ENCODE peak calls at places on chromosomes 1 and 21, in five cellular contexts. C is OCI-LY7, A is astrocyte of the cerebellum, S is upper lobe of right lung, U is mesendoderm. F is an unnamed sample.

GRCh38 chr1:165520646-165521045 is 23.2 kb upstream of the LRRC52 start:
- DNase-seq in U (no peak), C (no peak), S (no peak), A (no peak), F (no peak)

GRCh38 chr1:41891403-41891896 is 27.3 kb downstream of the HIVEP3 start:
- DNase-seq in A (no peak), S (peak), C (peak), U (peak), F (no peak)

GRCh38 chr1:14765773-14766172 is 167.3 kb downstream of the KAZN start:
- DNase-seq in A (no peak), S (no peak), U (no peak), C (no peak), F (no peak)

GRCh38 chr1:173857363-173857917 is 10.3 kb downstream of the GAS5 start:
- DNase-seq in S (no peak), A (no peak), U (no peak), C (no peak), F (no peak)

GRCh38 chr1:183077107-183077506 is 53.9 kb downstream of the LAMC1 start:
- DNase-seq in C (no peak), A (no peak), U (no peak), S (no peak), F (no peak)

GRCh38 chr1:1086911-1087341 is 12.8 kb upstream of the RNF223 start:
- DNase-seq in A (no peak), U (no peak), S (peak), C (no peak), F (no peak)

GRCh38 chr1:241582921-241583321 is 50.7 kb downstream of the KMO start:
- DNase-seq in C (no peak), A (no peak), U (no peak), S (no peak), F (no peak)

GRCh38 chr1:31811605-31812004 is 4.2 kb downstream of the SPOCD1 start:
- DNase-seq in S (no peak), C (no peak), U (peak), A (no peak), F (no peak)

GRCh38 chr1:202283379-202283844 is 58.3 kb downstream of the UBE2T start:
- DNase-seq in C (peak), A (peak), U (no peak), S (no peak), F (peak)

GRCh38 chr21:46459356-46460112 is 843 bp downstream of the DIP2A start:
- DNase-seq in S (peak), C (peak), A (no peak), U (peak), F (no peak)

GRCh38 chr1:110390692-110391232 is at the start of gene SLC16A4:
- DNase-seq in A (peak), U (peak), C (no peak), S (no peak), F (peak)

GRCh38 chr1:150577557-150578277 is 1.7 kb downstream of the MCL1 start:
- DNase-seq in S (no peak), C (peak), A (no peak), U (no peak), F (no peak)

GRCh38 chr1:172909606-172910326 is 141.0 kb downstream of the TNFSF18 start:
- DNase-seq in S (no peak), U (peak), A (peak), C (no peak), F (no peak)

GRCh38 chr1:16992675-16993074 is 12.3 kb upstream of the MFAP2 start:
- DNase-seq in U (no peak), C (no peak), A (no peak), S (no peak), F (no peak)

GRCh38 chr21:41878831-41879189 is 334 bp downstream of the PRDM15 start:
- DNase-seq in S (peak), C (peak), U (peak), A (peak), F (peak)

GRCh38 chr1:64745986-64746940 is 1.4 kb downstream of the RAVER2 start:
- DNase-seq in C (no peak), U (no peak), A (no peak), S (no peak), F (no peak)

GRCh38 chr1:151255381-151255780 is 847 bp downstream of the PSMD4 start:
- DNase-seq in A (no peak), S (no peak), C (peak), U (peak), F (no peak)

GRCh38 chr1:227947425-227947677 is 381 bp downstream of the WNT9A start:
- DNase-seq in A (no peak), S (no peak), C (no peak), U (peak), F (no peak)

GRCh38 chr1:6783956-6784559 is 1.2 kb upstream of the CAMTA1 start:
- DNase-seq in S (no peak), U (no peak), A (no peak), C (peak), F (no peak)

GRCh38 chr1:182889997-182890396 is 50.9 kb downstream of the DHX9 start:
- DNase-seq in S (no peak), U (no peak), C (peak), A (no peak), F (no peak)

GRCh38 chr1:198729195-198729863 is 90.5 kb downstream of the PTPRC start:
- DNase-seq in S (no peak), A (no peak), C (no peak), U (no peak), F (no peak)

GRCh38 chr1:198730952-198731351 is 92.1 kb downstream of the PTPRC start:
- DNase-seq in S (no peak), A (no peak), C (no peak), U (no peak), F (no peak)

GRCh38 chr1:198734323-198735008 is 95.6 kb downstream of the PTPRC start:
- DNase-seq in C (no peak), U (no peak), S (no peak), A (no peak), F (no peak)
- H3K4me3 ChIP-seq in C (no peak), U (no peak), S (no peak), A (no peak), F (no peak)

GRCh38 chr1:43651922-43652321 is 2.0 kb downstream of the KDM4A start:
- DNase-seq in U (no peak), A (no peak), S (no peak), C (no peak), F (no peak)
- H3K4me3 ChIP-seq in U (no peak), A (peak), S (peak), C (peak), F (peak)

GRCh38 chr1:120178799-120179419 is 2.6 kb upstream of the SEC22B start:
- DNase-seq in S (no peak), A (no peak), U (peak), C (no peak), F (no peak)
- H3K4me3 ChIP-seq in S (no peak), A (no peak), U (no peak), C (no peak), F (no peak)

DNA sequence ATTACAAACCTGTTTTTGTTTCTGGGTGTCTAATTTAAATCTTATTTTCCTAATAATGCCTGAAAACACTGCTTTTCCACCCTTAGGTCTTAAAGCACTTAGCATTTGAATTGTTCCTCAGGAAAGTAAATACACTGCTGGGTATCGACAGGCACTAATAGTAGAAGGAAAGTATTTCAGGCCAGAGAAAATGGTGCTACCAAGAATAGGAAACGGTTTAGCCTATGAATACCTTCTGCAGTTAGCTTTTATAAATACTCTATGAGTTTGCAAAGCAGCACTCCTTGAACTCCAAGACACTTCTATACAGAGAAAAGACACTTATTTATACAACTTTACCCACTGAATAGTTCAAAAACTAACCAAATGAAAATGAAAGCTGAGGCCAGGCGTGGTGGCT is 6.8 kb downstream of the FUBP1 start:
- DNase-seq in S (no peak), U (no peak), A (no peak), C (no peak), F (no peak)
- H3K4me3 ChIP-seq in S (no peak), U (no peak), A (no peak), C (no peak), F (no peak)

DNA sequence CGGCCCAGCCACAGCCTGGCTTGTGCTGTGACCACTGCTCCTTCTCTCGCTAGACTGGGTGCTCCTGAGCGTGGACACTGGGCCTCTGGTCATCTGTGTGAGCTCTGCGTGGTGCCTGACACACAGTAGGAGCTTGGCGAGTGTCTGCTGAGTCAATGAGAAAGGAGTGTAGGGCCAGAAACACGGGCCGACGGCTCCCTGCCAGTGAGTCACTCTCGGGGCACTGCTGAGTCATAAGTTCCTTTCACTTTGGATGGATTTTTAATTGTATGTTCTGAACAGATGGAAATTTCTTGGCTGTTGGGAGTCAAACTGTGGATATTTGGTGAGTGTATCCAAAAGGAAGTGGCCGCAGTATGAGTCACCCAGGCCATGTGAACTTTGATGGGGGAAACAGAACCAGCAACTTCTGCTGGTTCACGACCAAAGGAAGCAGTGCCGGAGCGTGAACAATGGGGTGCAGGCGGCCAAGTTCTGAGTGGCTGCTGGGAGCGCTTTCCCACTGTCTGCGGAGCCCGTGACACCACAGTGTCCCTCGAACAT is 41.0 kb upstream of the COL18A1 start:
- DNase-seq in S (no peak), U (peak), C (no peak), A (peak), F (peak)
- H3K4me3 ChIP-seq in S (no peak), U (no peak), C (no peak), A (no peak), F (no peak)